ENCODE peak calls at places on chromosome 1, in five cellular contexts. Z is heart right ventricle, L is testis, G is RWPE1, M is lung. B is an unnamed sample.

GRCh38 chr1:11948822-11949458 is 14.4 kb downstream of the PLOD1 start:
- DNase-seq in Z (no peak), L (peak), G (peak), M (no peak), B (peak)

GRCh38 chr1:2506901-2507565 is 19.4 kb downstream of the PANK4 start:
- DNase-seq in Z (no peak), L (no peak), G (no peak), M (no peak), B (no peak)

GRCh38 chr1:66624412-66625060 is 90.6 kb downstream of the SGIP1 start:
- DNase-seq in Z (no peak), L (no peak), G (peak), M (no peak), B (peak)

GRCh38 chr1:159211331-159212136 is 6.9 kb downstream of the ACKR1 start:
- DNase-seq in Z (peak), L (peak), G (peak), M (no peak), B (no peak)

GRCh38 chr1:12052997-12053686 is 10.0 kb upstream of the TNFRSF8 start:
- DNase-seq in Z (peak), L (peak), G (no peak), M (no peak), B (no peak)

GRCh38 chr1:227887697-227888403 is 59.9 kb downstream of the WNT9A start:
- DNase-seq in Z (peak), L (peak), G (no peak), M (peak), B (no peak)

GRCh38 chr1:3441449-3441848 is 13.0 kb upstream of the ARHGEF16 start:
- DNase-seq in Z (no peak), L (no peak), G (no peak), M (no peak), B (no peak)

GRCh38 chr1:15417365-15417934 is 7.8 kb downstream of the EFHD2 start:
- DNase-seq in Z (peak), L (no peak), G (peak), M (peak), B (peak)

GRCh38 chr1:84859866-84860265 is 33.1 kb downstream of the LPAR3 start:
- DNase-seq in Z (no peak), L (no peak), G (no peak), M (no peak), B (no peak)

GRCh38 chr1:65149391-65149729 is 1.4 kb downstream of the AK4 start:
- DNase-seq in Z (no peak), L (no peak), G (no peak), M (no peak), B (no peak)

GRCh38 chr1:94608852-94609570 is 67.5 kb upstream of the F3 start:
- DNase-seq in Z (no peak), L (no peak), G (no peak), M (no peak), B (no peak)

GRCh38 chr1:62176597-62177312 is 17.9 kb upstream of the L1TD1 start:
- DNase-seq in Z (no peak), L (no peak), G (no peak), M (no peak), B (no peak)

GRCh38 chr1:174157157-174157806 is 2.0 kb upstream of the RABGAP1L start:
- DNase-seq in Z (no peak), L (no peak), G (no peak), M (no peak), B (no peak)

GRCh38 chr1:218476385-218476784 is 131.2 kb downstream of the TGFB2 start:
- DNase-seq in Z (no peak), L (no peak), G (peak), M (no peak), B (peak)

GRCh38 chr1:184158911-184159701 is 107.6 kb downstream of the TSEN15 start:
- DNase-seq in Z (no peak), L (no peak), G (no peak), M (no peak), B (no peak)

GRCh38 chr1:145690587-145691558 is 16.3 kb downstream of the PDZK1 start:
- DNase-seq in Z (no peak), L (no peak), G (peak), M (no peak), B (peak)

GRCh38 chr1:185232874-185233273 is 75.9 kb downstream of the SWT1 start:
- DNase-seq in Z (no peak), L (no peak), G (no peak), M (no peak), B (no peak)

GRCh38 chr1:153417136-153417888 is 992 bp downstream of the S100A7A start:
- DNase-seq in Z (no peak), L (no peak), G (no peak), M (no peak), B (no peak)

DNA sequence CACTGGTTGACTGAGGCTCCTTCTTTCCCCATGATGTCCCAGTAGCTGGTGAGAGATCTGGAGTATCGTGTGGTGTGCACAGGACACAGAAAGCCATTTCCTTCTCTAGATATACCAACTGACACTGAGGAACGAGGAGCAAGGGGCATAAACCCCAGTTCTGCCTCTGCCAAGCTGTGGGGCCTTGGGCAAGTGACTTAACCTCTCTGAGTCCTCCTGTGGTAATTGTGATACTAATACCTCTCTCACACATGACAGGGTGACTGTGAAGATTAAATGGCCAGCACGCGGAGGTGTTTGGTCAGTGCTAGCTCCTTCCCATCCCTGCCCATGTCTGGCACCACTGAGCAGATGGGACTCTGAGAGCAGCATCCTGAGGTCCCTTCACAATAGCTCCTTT is 26.3 kb upstream of the TCEA3 start:
- DNase-seq in Z (no peak), L (no peak), G (no peak), M (no peak), B (no peak)
- H3K27ac ChIP-seq in Z (no peak), L (no peak), G (no peak), M (no peak), B (no peak)

GRCh38 chr1:162023547-162024501 is at the start of gene OLFML2B:
- DNase-seq in Z (peak), L (peak), G (peak), M (peak), B (peak)
- TF ChIP-seq CTCF in Z (peak), L (peak), G (peak), M (no peak), B (peak)

DNA sequence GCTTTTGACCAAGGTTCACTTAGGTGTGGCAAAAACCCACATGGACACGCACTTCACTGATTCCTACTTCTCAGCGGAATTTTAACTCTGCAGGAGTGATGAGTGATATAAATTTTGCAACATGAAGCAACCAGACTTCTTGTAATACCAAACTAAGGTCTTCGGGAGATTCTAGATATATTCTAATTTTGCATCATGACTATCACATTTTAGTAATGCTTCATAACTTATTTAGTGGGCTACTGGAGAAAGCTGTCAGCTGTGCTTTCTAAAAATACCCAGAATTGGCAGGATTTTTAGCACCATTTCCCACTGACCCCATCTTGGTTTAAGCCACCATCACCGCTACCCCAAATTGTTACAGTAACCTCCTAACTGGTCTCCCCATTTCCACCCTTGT is 27.7 kb downstream of the RHCE start:
- DNase-seq in Z (no peak), L (no peak), G (no peak), M (no peak), B (no peak)
- H3K27ac ChIP-seq in Z (no peak), L (no peak), G (no peak), M (no peak), B (no peak)

GRCh38 chr1:165768513-165769394 is at the start of gene TMCO1:
- DNase-seq in Z (peak), L (peak), G (peak), M (peak), B (peak)
- TF ChIP-seq CTCF in Z (peak), L (no peak), G (no peak), M (no peak), B (peak)

GRCh38 chr1:8137406-8138244 is 111.5 kb upstream of the ERRFI1 start:
- DNase-seq in Z (no peak), L (peak), G (peak), M (no peak), B (peak)
- H3K27ac ChIP-seq in Z (peak), L (peak), G (peak), M (no peak), B (peak)

GRCh38 chr1:156096640-156097391 is 14.6 kb upstream of the MEX3A start:
- DNase-seq in Z (peak), L (peak), G (peak), M (peak), B (peak)

GRCh38 chr1:156097499-156098178 is 15.4 kb upstream of the MEX3A start:
- DNase-seq in Z (no peak), L (no peak), G (no peak), M (no peak), B (no peak)

GRCh38 chr1:156099282-156099681 is 15.2 kb upstream of the LMNA start:
- DNase-seq in Z (no peak), L (no peak), G (no peak), M (no peak), B (no peak)

GRCh38 chr1:156098782-156099181 is 15.7 kb upstream of the LMNA start:
- DNase-seq in Z (no peak), L (no peak), G (no peak), M (no peak), B (no peak)

DNA sequence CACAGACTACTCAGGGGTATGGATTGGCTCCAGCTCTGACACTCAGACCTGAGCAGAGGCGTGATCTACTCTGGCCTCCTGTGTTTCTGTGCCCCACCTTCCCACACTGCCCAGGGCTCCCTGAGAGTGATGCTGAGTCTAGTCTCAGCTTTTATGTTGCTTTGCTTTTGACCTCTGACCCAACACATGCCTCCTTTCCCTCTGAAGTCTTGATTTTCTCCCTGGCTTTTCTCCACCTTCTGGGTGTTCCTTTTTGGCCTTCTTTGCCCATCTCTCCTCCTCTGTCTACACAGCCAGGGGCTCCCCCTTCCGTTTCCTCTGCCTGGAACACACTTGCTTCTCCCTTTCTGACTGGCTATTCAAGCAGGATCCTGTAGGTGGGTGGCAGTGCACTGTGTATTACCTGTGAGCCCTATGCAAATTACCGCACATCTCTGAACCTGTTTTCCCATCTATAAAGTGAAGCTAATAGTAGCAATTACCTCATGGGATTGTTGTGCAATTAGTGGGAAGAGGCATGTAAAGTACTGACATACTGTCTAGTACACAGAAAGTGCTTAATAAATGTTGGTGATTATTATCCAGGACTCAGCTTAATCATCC is 13.7 kb upstream of the MEX3A start:
- DNase-seq in Z (no peak), L (no peak), G (no peak), M (no peak), B (no peak)
- TF ChIP-seq CTCF in Z (no peak), L (no peak), G (no peak), M (no peak), B (no peak)

DNA sequence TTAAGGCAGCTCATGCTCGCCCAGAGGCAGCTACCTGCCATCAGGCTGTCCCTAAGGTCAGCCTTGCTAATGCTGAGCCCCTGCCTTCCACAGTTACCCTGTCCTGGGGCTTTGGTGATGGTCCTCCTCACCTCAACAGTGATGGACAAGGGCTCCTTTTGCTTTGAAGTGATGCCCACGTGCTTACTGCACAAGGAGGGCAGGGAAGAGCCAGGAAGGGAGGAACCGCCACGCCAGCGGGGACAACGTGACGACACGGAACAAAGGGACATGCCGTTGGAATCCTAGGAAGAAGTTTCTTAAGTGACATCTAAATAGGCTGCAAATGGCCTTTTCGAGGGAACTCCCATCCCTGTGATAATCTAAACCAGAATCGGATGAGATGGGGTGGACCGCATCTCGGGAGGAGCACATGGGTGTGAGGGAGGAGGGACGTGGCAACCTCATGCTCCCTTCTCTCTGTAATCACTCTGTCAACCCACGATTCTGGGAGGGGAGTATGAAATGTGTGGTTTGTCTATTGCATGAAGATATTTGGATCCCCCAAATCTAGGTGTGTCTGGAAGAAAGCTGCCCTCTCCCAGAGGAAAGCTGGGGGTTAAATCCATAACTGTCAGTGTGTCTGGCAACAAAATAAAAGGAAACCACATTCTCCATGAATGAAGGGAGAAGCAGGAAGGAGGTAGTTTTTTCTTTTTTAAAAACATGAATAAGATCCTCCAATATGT is 110.9 kb upstream of the IRF2BP2 start:
- DNase-seq in Z (no peak), L (no peak), G (no peak), M (no peak), B (no peak)
- H3K27ac ChIP-seq in Z (peak), L (peak), G (no peak), M (peak), B (peak)

GRCh38 chr1:221849897-221850296 is 108.0 kb upstream of the DUSP10 start:
- DNase-seq in Z (no peak), L (no peak), G (no peak), M (no peak), B (no peak)
- TF ChIP-seq CTCF in Z (no peak), L (no peak), G (no peak), M (no peak), B (no peak)

GRCh38 chr1:27142464-27142863 is 12.5 kb downstream of the SLC9A1 start:
- DNase-seq in Z (no peak), L (no peak), G (peak), M (no peak), B (no peak)
- H3K27ac ChIP-seq in Z (peak), L (no peak), G (peak), M (no peak), B (no peak)

GRCh38 chr1:23421752-23422312 is 2.7 kb downstream of the TCEA3 start:
- DNase-seq in Z (no peak), L (no peak), G (no peak), M (no peak), B (peak)
- TF ChIP-seq CTCF in Z (peak), L (no peak), G (no peak), M (no peak), B (peak)

B was measured in brain microvascular endothelial cell.